ENCODE peak calls at places on chromosome 1, in five cellular contexts. R is cardiac muscle cell, D is psoas muscle, Y is foreskin fibroblast, X is coronary artery. G is an unnamed sample.

GRCh38 chr1:205443585-205444299 is 12.1 kb downstream of the BLACAT1 start:
- DNase-seq in D (no peak), R (no peak), X (no peak), Y (no peak), G (no peak)

GRCh38 chr1:2015383-2015735 is 3.8 kb upstream of the GABRD start:
- DNase-seq in Y (no peak), D (no peak), X (no peak), R (no peak), G (no peak)

GRCh38 chr1:242133351-242133750 is 134.5 kb upstream of the MAP1LC3C start:
- DNase-seq in D (no peak), R (no peak), Y (no peak), X (no peak), G (no peak)

GRCh38 chr1:215793210-215793609 is 226.1 kb downstream of the KCTD3 start:
- DNase-seq in Y (peak; percentile 10), R (peak; percentile 45), X (no peak), D (no peak), G (peak; percentile 44)

GRCh38 chr1:67987046-67987799 is 63.2 kb downstream of the DIRAS3 start:
- DNase-seq in Y (peak; percentile 76), D (no peak), R (peak; percentile 96), X (no peak), G (peak; percentile 93)

GRCh38 chr1:227937531-227938145 is 10.1 kb downstream of the WNT9A start:
- DNase-seq in D (peak; percentile 39), Y (no peak), R (no peak), X (no peak), G (no peak)

GRCh38 chr1:232218955-232219865 is 410.7 kb downstream of the SIPA1L2 start:
- DNase-seq in R (no peak), Y (no peak), D (no peak), X (no peak), G (no peak)

GRCh38 chr1:201267481-201268229 is 15.7 kb upstream of the PKP1 start:
- DNase-seq in D (no peak), R (no peak), X (peak; percentile 40), Y (peak; percentile 73), G (peak; percentile 14)

GRCh38 chr1:84785231-84785630 is 95.0 kb upstream of the SSX2IP start:
- DNase-seq in R (no peak), X (no peak), Y (no peak), D (no peak), G (no peak)

GRCh38 chr1:196594700-196595099 is 13.5 kb downstream of the KCNT2 start:
- DNase-seq in R (no peak), Y (no peak), D (no peak), X (no peak), G (no peak)

GRCh38 chr1:26787381-26787705 is 407 bp upstream of the PIGV start:
- DNase-seq in Y (no peak), R (peak; percentile 69), X (no peak), D (no peak), G (peak; percentile 85)

GRCh38 chr1:26784886-26785285 is 2.9 kb upstream of the PIGV start:
- DNase-seq in X (no peak), D (no peak), R (no peak), Y (no peak), G (no peak)

GRCh38 chr1:26784023-26784871 is 3.5 kb upstream of the PIGV start:
- DNase-seq in Y (peak; percentile 89), D (peak; percentile 67), X (no peak), R (peak; percentile 94), G (peak; percentile 98)

GRCh38 chr1:26786437-26787380 is 1.0 kb upstream of the PIGV start:
- DNase-seq in Y (peak; percentile 89), R (peak; percentile 94), X (peak; percentile 88), D (peak; percentile 81), G (peak; percentile 89)

DNA sequence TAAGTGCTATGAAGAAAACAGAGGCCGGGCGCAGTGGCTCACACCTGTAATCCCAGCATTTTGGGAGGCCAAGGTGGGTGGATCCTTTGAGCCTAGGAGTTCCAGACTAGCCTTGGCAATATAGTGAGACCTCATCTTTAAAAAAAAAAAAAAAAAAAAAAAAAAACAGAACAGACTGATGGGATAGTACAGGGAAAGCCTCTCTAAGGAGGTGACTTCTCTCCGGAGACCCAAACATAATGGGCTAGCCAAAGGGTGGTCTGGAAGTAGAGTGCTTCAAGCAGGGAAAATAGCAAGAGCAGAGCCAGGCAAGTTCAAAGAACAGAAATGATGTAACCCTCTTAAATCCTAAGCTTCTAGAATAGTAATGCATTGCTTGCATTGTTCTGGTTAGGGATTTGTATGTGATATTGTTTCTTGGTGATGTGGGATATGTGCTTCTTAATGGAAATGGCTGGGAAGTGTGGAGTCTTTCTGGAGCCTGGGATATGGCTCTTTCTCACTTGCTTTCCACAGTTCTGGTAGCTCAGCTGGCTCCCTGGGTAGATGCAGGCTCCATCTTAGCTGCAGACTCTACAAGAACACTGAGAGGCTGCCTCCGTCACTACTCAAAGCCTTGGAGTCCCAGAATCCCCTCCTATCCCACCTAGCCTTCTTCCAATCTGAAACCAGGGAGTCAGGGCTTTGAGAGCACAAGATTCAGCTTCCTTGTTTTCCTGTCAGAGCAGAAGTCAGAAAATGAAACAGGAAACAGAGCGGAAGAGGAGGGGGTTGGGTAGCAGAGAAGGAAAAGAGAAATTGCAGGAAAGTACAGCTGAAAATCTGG is 1.9 kb upstream of the PIGV start:
- DNase-seq in Y (no peak), X (no peak), D (no peak), R (peak; percentile 53), G (peak; percentile 54)
- H3K4me3 ChIP-seq in Y (no peak overlapping the region), X (peak overlapping the region; percentile 16), D (peak overlapping the region; percentile 90), R (no peak overlapping the region), G (no peak overlapping the region)

GRCh38 chr1:16053781-16054502 is 10.4 kb downstream of the CLCNKB start:
- DNase-seq in X (no peak), D (no peak), Y (no peak), R (no peak), G (no peak)

GRCh38 chr1:16054598-16055540 is 11.3 kb downstream of the CLCNKB start:
- DNase-seq in X (no peak), R (no peak), D (no peak), Y (no peak), G (no peak)

GRCh38 chr1:16061255-16061654 is 12.2 kb downstream of the FAM131C start:
- DNase-seq in X (no peak), R (no peak), Y (no peak), D (no peak), G (no peak)

GRCh38 chr1:16051039-16051438 is 7.5 kb downstream of the CLCNKB start:
- DNase-seq in R (no peak), X (no peak), Y (no peak), D (no peak), G (no peak)

GRCh38 chr1:16055613-16056520 is 12.3 kb downstream of the CLCNKB start:
- DNase-seq in X (peak; percentile 85), Y (no peak), R (peak; percentile 79), D (peak; percentile 91), G (peak; percentile 84)
- TF ChIP-seq CTCF in X (peak; percentile 94), Y (peak; percentile 86), R (peak; percentile 88), D (peak; percentile 95), G (peak; percentile 94)

DNA sequence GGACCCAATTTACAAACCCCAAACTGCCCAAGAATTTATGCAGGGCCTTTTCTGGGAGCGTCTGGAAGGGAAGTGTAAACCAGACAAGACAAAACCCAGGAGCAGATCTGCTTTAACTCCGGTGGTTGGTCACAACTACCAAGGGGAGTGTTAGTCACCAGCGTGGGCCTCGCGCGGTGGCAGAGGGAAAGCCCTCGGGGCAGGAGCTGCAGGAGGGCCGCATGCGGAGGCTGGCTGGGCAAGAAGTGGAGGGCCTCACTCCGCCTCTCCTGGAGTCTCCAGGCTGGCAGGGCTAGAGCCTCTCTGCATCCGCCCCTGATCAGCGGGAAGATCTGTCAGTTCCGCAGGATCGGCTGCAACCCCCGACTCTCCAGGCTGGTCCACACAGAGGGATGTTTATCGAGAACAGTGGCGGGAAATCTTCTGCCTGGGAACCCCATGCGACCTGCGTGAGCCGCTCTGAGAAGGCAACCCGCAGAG is 2.0 kb downstream of the COL24A1 start:
- DNase-seq in Y (peak; percentile 68), D (no peak), X (no peak), R (peak; percentile 23), G (no peak)
- H3K4me3 ChIP-seq in Y (peak overlapping the region; percentile 36), D (peak overlapping the region; percentile 72), X (peak overlapping the region; percentile 62), R (no peak overlapping the region), G (no peak overlapping the region)

GRCh38 chr1:225851810-225852209 is 30.4 kb downstream of the TMEM63A start:
- DNase-seq in R (no peak), D (no peak), X (no peak), Y (no peak), G (no peak)
- TF ChIP-seq CTCF in R (no peak), D (no peak), X (no peak), Y (no peak), G (no peak)

DNA sequence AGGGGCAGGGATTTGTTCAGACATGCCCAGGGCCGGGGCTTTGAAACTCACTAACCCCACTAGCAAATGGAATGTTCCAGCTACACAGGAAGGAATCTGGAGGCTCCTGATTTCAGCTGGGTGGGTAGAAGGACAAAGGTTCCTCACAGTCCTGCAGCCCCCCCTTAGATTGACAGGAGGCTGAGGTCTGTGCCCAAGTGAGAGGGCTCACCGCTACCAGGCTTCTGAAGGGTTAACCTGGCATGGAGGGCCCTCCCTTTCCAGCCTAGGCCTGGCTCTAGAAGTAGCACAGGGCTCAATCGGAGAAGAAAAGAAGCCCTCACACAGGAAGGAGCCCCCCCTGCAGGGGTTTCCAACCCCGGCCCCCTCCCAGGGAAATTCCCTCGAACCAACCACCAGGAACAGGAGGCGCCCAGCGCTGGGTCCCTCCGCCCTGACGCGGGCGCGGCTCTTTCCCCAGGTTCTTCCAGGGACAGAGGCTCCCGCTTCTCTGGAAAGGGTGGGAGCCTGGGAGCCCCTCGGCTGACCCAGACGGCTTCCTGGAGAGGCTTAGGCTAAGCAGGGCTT is 3.3 kb downstream of the EPHA2 start:
- DNase-seq in R (peak; percentile 34), Y (no peak), X (no peak), D (no peak), G (peak; percentile 63)
- H3K4me3 ChIP-seq in R (no peak overlapping the region), Y (peak overlapping the region; percentile 79), X (peak overlapping the region; percentile 74), D (peak overlapping the region; percentile 77), G (peak overlapping the region; percentile 85)

DNA sequence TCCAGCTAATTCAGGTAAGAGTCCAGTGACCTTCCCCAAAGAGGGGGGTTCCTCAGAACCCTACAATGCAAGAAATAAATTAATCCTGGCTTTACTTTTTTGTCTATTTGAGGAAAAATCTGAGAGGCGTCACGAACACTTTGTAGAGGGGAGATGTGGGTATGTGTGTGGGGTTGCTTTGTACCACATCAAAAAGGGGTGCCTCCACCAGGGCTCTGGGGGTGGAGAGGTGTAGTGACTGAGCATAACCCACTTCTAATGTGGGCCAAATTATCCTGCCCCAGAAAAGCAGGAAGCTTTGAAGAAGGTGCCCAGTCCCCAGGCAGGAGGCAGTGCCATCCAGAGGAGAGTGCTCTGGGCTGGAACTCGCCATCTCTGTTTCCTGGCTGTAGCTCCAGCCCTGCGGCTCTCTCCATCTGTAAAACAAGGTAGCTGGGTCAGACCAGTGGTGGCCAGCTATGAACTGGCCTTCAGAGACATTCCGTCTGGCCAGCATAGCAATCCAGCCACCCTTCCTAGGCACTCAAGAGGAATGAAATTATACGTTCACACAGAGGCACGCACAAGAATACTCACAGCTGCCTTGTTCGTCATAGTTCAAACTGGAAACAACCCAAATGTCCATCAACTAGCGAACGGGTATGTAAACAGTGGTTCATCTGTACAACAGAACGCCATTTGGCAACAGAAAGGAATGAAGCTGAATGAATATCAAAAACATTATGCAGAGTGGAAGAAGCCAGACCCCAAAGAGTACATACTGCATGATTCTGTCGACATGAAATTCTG is 45.4 kb upstream of the TNFRSF1B start:
- DNase-seq in D (no peak), X (no peak), R (peak; percentile 92), Y (peak; percentile 69), G (peak; percentile 76)
- TF ChIP-seq CTCF in D (no peak), X (no peak), R (no peak), Y (no peak), G (no peak)